ENCODE peak calls at places on chromosomes 7 and 10, in nine cellular contexts. One of them, this sample, is unnamed.

GRCh38 chr7:157855452-157856213 is 518.8 kb downstream of the DNAJB6 start:
- DNase-seq in HCT116: no peak
- DNase-seq in fibroblast of mammary gland: no peak
- DNase-seq in ovary: no peak
- DNase-seq in heart right ventricle: no peak
- DNase-seq in colonic mucosa: no peak
- DNase-seq in IMR-90: no peak
- DNase-seq in adrenal gland: no peak
- DNase-seq in kidney: peak
- DNase-seq in this sample: no peak

GRCh38 chr7:101560856-101561255 is 68.2 kb downstream of the MYL10 start:
- DNase-seq in HCT116: no peak
- DNase-seq in fibroblast of mammary gland: no peak
- DNase-seq in ovary: no peak
- DNase-seq in heart right ventricle: no peak
- DNase-seq in colonic mucosa: no peak
- DNase-seq in IMR-90: no peak
- DNase-seq in adrenal gland: no peak
- DNase-seq in kidney: peak
- DNase-seq in this sample: no peak

GRCh38 chr7:64656489-64656888 is 9.4 kb upstream of the ZNF107 start:
- DNase-seq in HCT116: no peak
- DNase-seq in fibroblast of mammary gland: no peak
- DNase-seq in ovary: no peak
- DNase-seq in heart right ventricle: no peak
- DNase-seq in colonic mucosa: no peak
- DNase-seq in IMR-90: no peak
- DNase-seq in adrenal gland: no peak
- DNase-seq in kidney: no peak
- DNase-seq in this sample: no peak

GRCh38 chr7:24982917-24983316 is 2.9 kb upstream of the OSBPL3 start:
- DNase-seq in HCT116: no peak
- DNase-seq in fibroblast of mammary gland: peak
- DNase-seq in ovary: no peak
- DNase-seq in heart right ventricle: no peak
- DNase-seq in colonic mucosa: no peak
- DNase-seq in IMR-90: no peak
- DNase-seq in adrenal gland: no peak
- DNase-seq in kidney: no peak
- DNase-seq in this sample: no peak

GRCh38 chr10:3277566-3277965 is 105.0 kb upstream of the PITRM1 start:
- DNase-seq in HCT116: no peak
- DNase-seq in fibroblast of mammary gland: no peak
- DNase-seq in ovary: no peak
- DNase-seq in heart right ventricle: no peak
- DNase-seq in colonic mucosa: no peak
- DNase-seq in IMR-90: no peak
- DNase-seq in adrenal gland: no peak
- DNase-seq in kidney: no peak
- DNase-seq in this sample: no peak

GRCh38 chr7:74269757-74270277 is 15.6 kb upstream of the RFC2 start:
- DNase-seq in HCT116: peak
- DNase-seq in fibroblast of mammary gland: peak
- DNase-seq in ovary: peak
- DNase-seq in heart right ventricle: peak
- DNase-seq in colonic mucosa: peak
- DNase-seq in IMR-90: peak
- DNase-seq in adrenal gland: peak
- DNase-seq in kidney: no peak
- DNase-seq in this sample: peak

GRCh38 chr10:21100871-21101514 is 203.9 kb upstream of the NEBL start:
- DNase-seq in HCT116: no peak
- DNase-seq in fibroblast of mammary gland: peak
- DNase-seq in ovary: no peak
- DNase-seq in heart right ventricle: no peak
- DNase-seq in colonic mucosa: no peak
- DNase-seq in IMR-90: no peak
- DNase-seq in adrenal gland: no peak
- DNase-seq in kidney: no peak
- DNase-seq in this sample: peak

GRCh38 chr10:73655257-73655989 is 406 bp downstream of the SYNPO2L start:
- DNase-seq in HCT116: no peak
- DNase-seq in fibroblast of mammary gland: no peak
- DNase-seq in ovary: no peak
- DNase-seq in heart right ventricle: no peak
- DNase-seq in colonic mucosa: no peak
- DNase-seq in IMR-90: no peak
- DNase-seq in adrenal gland: no peak
- DNase-seq in kidney: no peak
- DNase-seq in this sample: no peak

GRCh38 chr10:107814865-107815487 is 650.5 kb upstream of the SORCS1 start:
- DNase-seq in HCT116: no peak
- DNase-seq in fibroblast of mammary gland: peak
- DNase-seq in ovary: no peak
- DNase-seq in heart right ventricle: peak
- DNase-seq in colonic mucosa: peak
- DNase-seq in IMR-90: peak
- DNase-seq in adrenal gland: peak
- DNase-seq in kidney: no peak
- DNase-seq in this sample: peak

GRCh38 chr7:37225255-37226012 is 223.2 kb downstream of the ELMO1 start:
- DNase-seq in HCT116: no peak
- DNase-seq in fibroblast of mammary gland: no peak
- DNase-seq in ovary: no peak
- DNase-seq in heart right ventricle: no peak
- DNase-seq in colonic mucosa: no peak
- DNase-seq in IMR-90: no peak
- DNase-seq in adrenal gland: no peak
- DNase-seq in kidney: no peak
- DNase-seq in this sample: no peak

GRCh38 chr10:115525141-115525540 is 432.0 kb downstream of the ATRNL1 start:
- DNase-seq in HCT116: no peak
- DNase-seq in fibroblast of mammary gland: no peak
- DNase-seq in ovary: no peak
- DNase-seq in heart right ventricle: no peak
- DNase-seq in colonic mucosa: no peak
- DNase-seq in IMR-90: no peak
- DNase-seq in adrenal gland: no peak
- DNase-seq in kidney: no peak
- DNase-seq in this sample: no peak

GRCh38 chr10:6362879-6363278 is 160.1 kb downstream of the PFKFB3 start:
- DNase-seq in HCT116: no peak
- DNase-seq in fibroblast of mammary gland: no peak
- DNase-seq in ovary: no peak
- DNase-seq in heart right ventricle: no peak
- DNase-seq in colonic mucosa: no peak
- DNase-seq in IMR-90: no peak
- DNase-seq in adrenal gland: no peak
- DNase-seq in kidney: no peak
- DNase-seq in this sample: no peak

GRCh38 chr7:127717502-127718125 is 65.6 kb downstream of the SND1 start:
- DNase-seq in HCT116: no peak
- DNase-seq in fibroblast of mammary gland: no peak
- DNase-seq in ovary: no peak
- DNase-seq in heart right ventricle: no peak
- DNase-seq in colonic mucosa: no peak
- DNase-seq in IMR-90: peak
- DNase-seq in adrenal gland: no peak
- DNase-seq in kidney: no peak
- DNase-seq in this sample: no peak

GRCh38 chr7:92837214-92837749 is 909 bp upstream of the CDK6 start:
- DNase-seq in HCT116: no peak
- DNase-seq in fibroblast of mammary gland: no peak
- DNase-seq in ovary: no peak
- DNase-seq in heart right ventricle: no peak
- DNase-seq in colonic mucosa: no peak
- DNase-seq in IMR-90: peak
- DNase-seq in adrenal gland: no peak
- DNase-seq in kidney: no peak
- DNase-seq in this sample: peak

GRCh38 chr7:81851413-81851812 is 81.6 kb upstream of the HGF start:
- DNase-seq in HCT116: no peak
- DNase-seq in fibroblast of mammary gland: no peak
- DNase-seq in ovary: no peak
- DNase-seq in heart right ventricle: no peak
- DNase-seq in colonic mucosa: no peak
- DNase-seq in IMR-90: no peak
- DNase-seq in adrenal gland: no peak
- DNase-seq in kidney: no peak
- DNase-seq in this sample: no peak

GRCh38 chr7:81845628-81846259 is 75.9 kb upstream of the HGF start:
- DNase-seq in HCT116: no peak
- DNase-seq in fibroblast of mammary gland: peak
- DNase-seq in ovary: no peak
- DNase-seq in heart right ventricle: no peak
- DNase-seq in colonic mucosa: no peak
- DNase-seq in IMR-90: peak
- DNase-seq in adrenal gland: no peak
- DNase-seq in kidney: no peak
- DNase-seq in this sample: peak

GRCh38 chr7:81842361-81842760 is 72.5 kb upstream of the HGF start:
- DNase-seq in HCT116: no peak
- DNase-seq in fibroblast of mammary gland: no peak
- DNase-seq in ovary: no peak
- DNase-seq in heart right ventricle: no peak
- DNase-seq in colonic mucosa: no peak
- DNase-seq in IMR-90: no peak
- DNase-seq in adrenal gland: no peak
- DNase-seq in kidney: no peak
- DNase-seq in this sample: no peak

GRCh38 chr7:81846398-81846797 is 76.6 kb upstream of the HGF start:
- DNase-seq in HCT116: no peak
- DNase-seq in fibroblast of mammary gland: peak
- DNase-seq in ovary: no peak
- DNase-seq in heart right ventricle: peak
- DNase-seq in colonic mucosa: no peak
- DNase-seq in IMR-90: peak
- DNase-seq in adrenal gland: peak
- DNase-seq in kidney: no peak
- DNase-seq in this sample: peak
- H3K4me3 ChIP-seq in HCT116: no peak
- H3K4me3 ChIP-seq in fibroblast of mammary gland: no peak
- H3K4me3 ChIP-seq in ovary: no peak
- H3K4me3 ChIP-seq in heart right ventricle: no peak
- H3K4me3 ChIP-seq in colonic mucosa: no peak
- H3K4me3 ChIP-seq in IMR-90: no peak
- H3K4me3 ChIP-seq in adrenal gland: no peak
- H3K4me3 ChIP-seq in kidney: no peak
- H3K4me3 ChIP-seq in this sample: peak

GRCh38 chr7:55142919-55143600 is 124.2 kb downstream of the EGFR start:
- DNase-seq in HCT116: no peak
- DNase-seq in fibroblast of mammary gland: no peak
- DNase-seq in ovary: no peak
- DNase-seq in heart right ventricle: no peak
- DNase-seq in colonic mucosa: no peak
- DNase-seq in IMR-90: no peak
- DNase-seq in adrenal gland: no peak
- DNase-seq in kidney: no peak
- DNase-seq in this sample: no peak

GRCh38 chr7:55147101-55147500 is 128.3 kb downstream of the EGFR start:
- DNase-seq in HCT116: no peak
- DNase-seq in fibroblast of mammary gland: no peak
- DNase-seq in ovary: no peak
- DNase-seq in heart right ventricle: no peak
- DNase-seq in colonic mucosa: no peak
- DNase-seq in IMR-90: no peak
- DNase-seq in adrenal gland: no peak
- DNase-seq in kidney: no peak
- DNase-seq in this sample: no peak

GRCh38 chr7:55145606-55146005 is 126.8 kb downstream of the EGFR start:
- DNase-seq in HCT116: no peak
- DNase-seq in fibroblast of mammary gland: no peak
- DNase-seq in ovary: no peak
- DNase-seq in heart right ventricle: no peak
- DNase-seq in colonic mucosa: no peak
- DNase-seq in IMR-90: no peak
- DNase-seq in adrenal gland: no peak
- DNase-seq in kidney: no peak
- DNase-seq in this sample: no peak

GRCh38 chr7:55144955-55145342 is 126.1 kb downstream of the EGFR start:
- DNase-seq in HCT116: no peak
- DNase-seq in fibroblast of mammary gland: no peak
- DNase-seq in ovary: no peak
- DNase-seq in heart right ventricle: no peak
- DNase-seq in colonic mucosa: no peak
- DNase-seq in IMR-90: no peak
- DNase-seq in adrenal gland: no peak
- DNase-seq in kidney: peak
- DNase-seq in this sample: no peak

DNA sequence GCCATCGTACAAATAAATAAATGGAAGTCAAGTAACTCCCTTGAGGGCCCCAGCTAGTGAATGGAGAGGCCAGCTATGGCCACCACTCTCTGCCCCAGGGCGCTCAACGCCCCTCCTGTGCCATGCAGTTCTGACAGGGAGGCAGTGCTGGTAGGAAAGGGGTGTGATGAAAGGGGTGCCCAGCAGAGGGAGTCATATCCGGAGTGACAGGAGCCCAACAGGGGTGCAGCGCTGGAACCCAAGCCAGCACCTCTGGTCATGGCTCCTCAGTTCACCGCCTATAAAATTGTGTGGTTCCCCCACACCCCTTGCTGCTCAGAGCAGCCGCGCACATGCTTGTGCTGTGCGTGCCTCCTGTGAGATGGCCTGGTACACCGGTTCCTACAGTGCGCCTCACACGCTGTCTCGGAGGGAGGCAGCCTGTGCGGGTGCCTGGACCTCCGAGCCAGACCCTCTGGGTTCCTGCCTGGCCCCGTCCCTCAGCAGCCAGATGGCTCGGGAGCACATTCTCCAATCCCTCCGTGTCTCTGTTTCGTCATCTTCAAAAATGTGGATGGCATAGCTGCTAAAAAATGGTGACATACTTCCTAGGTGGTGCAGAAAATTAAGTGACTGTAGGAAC is 125.6 kb downstream of the EGFR start:
- DNase-seq in HCT116: no peak
- DNase-seq in fibroblast of mammary gland: no peak
- DNase-seq in ovary: no peak
- DNase-seq in heart right ventricle: no peak
- DNase-seq in colonic mucosa: no peak
- DNase-seq in IMR-90: no peak
- DNase-seq in adrenal gland: no peak
- DNase-seq in kidney: no peak
- DNase-seq in this sample: no peak
- TF ChIP-seq CTCF in HCT116: peak
- TF ChIP-seq CTCF in fibroblast of mammary gland: peak
- TF ChIP-seq CTCF in ovary: no peak
- TF ChIP-seq CTCF in heart right ventricle: peak
- TF ChIP-seq CTCF in colonic mucosa: no peak
- TF ChIP-seq CTCF in IMR-90: peak
- TF ChIP-seq CTCF in adrenal gland: no peak
- TF ChIP-seq CTCF in kidney: peak
- TF ChIP-seq CTCF in this sample: peak

GRCh38 chr7:20791523-20791879 is 4.8 kb upstream of the SP8 start:
- DNase-seq in HCT116: no peak
- DNase-seq in fibroblast of mammary gland: no peak
- DNase-seq in ovary: no peak
- DNase-seq in heart right ventricle: no peak
- DNase-seq in colonic mucosa: no peak
- DNase-seq in IMR-90: no peak
- DNase-seq in adrenal gland: no peak
- DNase-seq in kidney: no peak
- DNase-seq in this sample: no peak
- H3K4me3 ChIP-seq in HCT116: no peak
- H3K4me3 ChIP-seq in fibroblast of mammary gland: no peak
- H3K4me3 ChIP-seq in ovary: no peak
- H3K4me3 ChIP-seq in heart right ventricle: no peak
- H3K4me3 ChIP-seq in colonic mucosa: no peak
- H3K4me3 ChIP-seq in IMR-90: no peak
- H3K4me3 ChIP-seq in adrenal gland: no peak
- H3K4me3 ChIP-seq in kidney: no peak
- H3K4me3 ChIP-seq in this sample: no peak

GRCh38 chr7:150487625-150488024 is 27.0 kb upstream of the GIMAP7 start:
- DNase-seq in HCT116: no peak
- DNase-seq in fibroblast of mammary gland: no peak
- DNase-seq in ovary: no peak
- DNase-seq in heart right ventricle: no peak
- DNase-seq in colonic mucosa: no peak
- DNase-seq in IMR-90: no peak
- DNase-seq in adrenal gland: no peak
- DNase-seq in kidney: no peak
- DNase-seq in this sample: no peak
- TF ChIP-seq CTCF in HCT116: no peak
- TF ChIP-seq CTCF in fibroblast of mammary gland: no peak
- TF ChIP-seq CTCF in ovary: no peak
- TF ChIP-seq CTCF in heart right ventricle: no peak
- TF ChIP-seq CTCF in colonic mucosa: no peak
- TF ChIP-seq CTCF in IMR-90: no peak
- TF ChIP-seq CTCF in adrenal gland: no peak
- TF ChIP-seq CTCF in kidney: no peak
- TF ChIP-seq CTCF in this sample: no peak